ENCODE peak calls at places on chromosomes 12 and 14, in nine cellular contexts. I, T, X, V, L, E, K, M and F are unnamed samples.

GRCh38 chr12:108616941-108617858 is 16.5 kb downstream of the SELPLG start:
- DNase-seq in I (peak; percentile 51), T (peak; percentile 46), X (no peak), V (no peak), L (no peak), E (no peak), K (peak; percentile 89), M (no peak), F (no peak)

GRCh38 chr14:60313093-60313492 is 64.1 kb downstream of the PPM1A start:
- DNase-seq in I (no peak), T (no peak), X (no peak), V (no peak), L (no peak), E (no peak), K (no peak), M (no peak), F (no peak)

GRCh38 chr12:52295663-52296062 is 4.3 kb upstream of the KRT81 start:
- DNase-seq in I (no peak), T (no peak), X (no peak), V (peak; percentile 3), L (peak; percentile 76), E (no peak), K (no peak), M (no peak), F (no peak)

GRCh38 chr14:88325883-88326282 is 2.8 kb upstream of the KCNK10 start:
- DNase-seq in I (no peak), T (no peak), X (no peak), V (no peak), L (no peak), E (no peak), K (no peak), M (no peak), F (no peak)

GRCh38 chr14:24279301-24280186 is 8.1 kb upstream of the RABGGTA start:
- DNase-seq in I (peak; percentile 26), T (peak; percentile 52), X (peak; percentile 84), V (peak; percentile 92), L (peak; percentile 47), E (no peak), K (no peak), M (no peak), F (no peak)

GRCh38 chr12:77167801-77168200 is 102.4 kb upstream of the E2F7 start:
- DNase-seq in I (no peak), T (no peak), X (peak; percentile 34), V (no peak), L (no peak), E (no peak), K (no peak), M (no peak), F (no peak)

GRCh38 chr12:95459310-95459709 is 14.6 kb upstream of the METAP2 start:
- DNase-seq in I (no peak), T (no peak), X (no peak), V (no peak), L (no peak), E (no peak), K (no peak), M (no peak), F (no peak)

GRCh38 chr12:116882742-116883141 is 1.5 kb upstream of the HRK start:
- DNase-seq in I (no peak), T (no peak), X (peak; percentile 58), V (peak; percentile 55), L (peak; percentile 31), E (no peak), K (no peak), M (no peak), F (no peak)

GRCh38 chr14:96042218-96042930 is 3.2 kb downstream of the C14orf132 start:
- DNase-seq in I (no peak), T (no peak), X (peak; percentile 52), V (no peak), L (peak; percentile 75), E (peak; percentile 13), K (no peak), M (no peak), F (no peak)

GRCh38 chr12:102888511-102888910 is 28.5 kb downstream of the PAH start:
- DNase-seq in I (no peak), T (no peak), X (no peak), V (no peak), L (no peak), E (no peak), K (no peak), M (no peak), F (no peak)

GRCh38 chr12:113477171-113477841 is 5.6 kb upstream of the LHX5 start:
- DNase-seq in I (no peak), T (no peak), X (no peak), V (no peak), L (no peak), E (no peak), K (no peak), M (no peak), F (no peak)

GRCh38 chr12:111953455-111953854 is 59.5 kb downstream of the TMEM116 start:
- DNase-seq in I (no peak), T (no peak), X (no peak), V (no peak), L (peak; percentile 18), E (no peak), K (no peak), M (no peak), F (no peak)

GRCh38 chr12:52044284-52044983 is 6.8 kb upstream of the NR4A1 start:
- DNase-seq in I (no peak), T (no peak), X (no peak), V (peak; percentile 96), L (peak; percentile 65), E (peak; percentile 90), K (no peak), M (no peak), F (no peak)

GRCh38 chr14:56273949-56274348 is 155.7 kb downstream of the PELI2 start:
- DNase-seq in I (no peak), T (no peak), X (no peak), V (peak; percentile 78), L (no peak), E (no peak), K (no peak), M (no peak), F (no peak)

GRCh38 chr14:101586531-101587402 is 25.5 kb downstream of the DIO3 start:
- DNase-seq in I (no peak), T (no peak), X (no peak), V (no peak), L (no peak), E (no peak), K (peak; percentile 42), M (no peak), F (no peak)

GRCh38 chr12:113130457-113131135 is 5.0 kb downstream of the RASAL1 start:
- DNase-seq in I (no peak), T (no peak), X (peak; percentile 89), V (peak; percentile 98), L (peak; percentile 22), E (no peak), K (no peak), M (no peak), F (no peak)

GRCh38 chr14:32407170-32407569 is 78.1 kb downstream of the AKAP6 start:
- DNase-seq in I (no peak), T (no peak), X (no peak), V (peak; percentile 88), L (no peak), E (no peak), K (no peak), M (no peak), F (no peak)

GRCh38 chr12:51932218-51933076 is 19.1 kb upstream of the ACVR1B start:
- DNase-seq in I (no peak), T (no peak), X (no peak), V (no peak), L (no peak), E (no peak), K (no peak), M (no peak), F (no peak)

GRCh38 chr14:77260199-77260598 is 10.8 kb downstream of the NGB start:
- DNase-seq in I (no peak), T (no peak), X (no peak), V (no peak), L (no peak), E (no peak), K (no peak), M (no peak), F (no peak)

GRCh38 chr14:69772082-69773017 is 5.4 kb downstream of the SRSF5 start:
- DNase-seq in I (no peak), T (no peak), X (no peak), V (no peak), L (no peak), E (no peak), K (no peak), M (no peak), F (no peak)

GRCh38 chr14:104436047-104436531 is 143.5 kb upstream of the C14orf180 start:
- DNase-seq in I (no peak), T (no peak), X (no peak), V (peak; percentile 86), L (peak; percentile 3), E (no peak), K (peak; percentile 38), M (no peak), F (no peak)

GRCh38 chr14:25680934-25681333 is 631.0 kb upstream of the STXBP6 start:
- DNase-seq in I (no peak), T (no peak), X (no peak), V (peak; percentile 79), L (no peak), E (no peak), K (no peak), M (no peak), F (no peak)

GRCh38 chr12:39620664-39621658 is 1.4 kb upstream of the ABCD2 start:
- DNase-seq in I (peak; percentile 28), T (peak; percentile 45), X (no peak), V (peak; percentile 75), L (no peak), E (no peak), K (peak; percentile 66), M (no peak), F (no peak)

GRCh38 chr12:51262758-51263177 is 7.4 kb downstream of the SMAGP start:
- DNase-seq in I (no peak), T (no peak), X (peak; percentile 80), V (no peak), L (peak; percentile 50), E (no peak), K (peak; percentile 54), M (no peak), F (peak; percentile 45)

GRCh38 chr14:99737956-99738667 is 54.0 kb downstream of the CYP46A1 start:
- DNase-seq in I (no peak), T (no peak), X (no peak), V (peak; percentile 68), L (no peak), E (no peak), K (no peak), M (no peak), F (no peak)

GRCh38 chr12:93244514-93245077 is 133.1 kb upstream of the NUDT4 start:
- DNase-seq in I (no peak), T (no peak), X (no peak), V (no peak), L (no peak), E (no peak), K (no peak), M (no peak), F (no peak)

GRCh38 chr14:50714452-50715073 is 46.5 kb upstream of the SAV1 start:
- DNase-seq in I (no peak), T (peak; percentile 23), X (peak; percentile 80), V (no peak), L (peak; percentile 31), E (peak; percentile 14), K (no peak), M (peak; percentile 36), F (peak; percentile 44)

GRCh38 chr14:96255501-96256366 is at the start of gene BDKRB1:
- DNase-seq in I (no peak), T (no peak), X (no peak), V (no peak), L (peak; percentile 53), E (peak; percentile 84), K (no peak), M (peak; percentile 67), F (no peak)

GRCh38 chr12:50129297-50129696 is 17.3 kb downstream of the COX14 start:
- DNase-seq in I (no peak), T (no peak), X (no peak), V (no peak), L (no peak), E (no peak), K (no peak), M (no peak), F (no peak)

GRCh38 chr12:11755311-11755930 is 105.9 kb downstream of the ETV6 start:
- DNase-seq in I (no peak), T (no peak), X (no peak), V (no peak), L (no peak), E (no peak), K (no peak), M (no peak), F (no peak)

GRCh38 chr14:64478634-64479250 is 13.4 kb downstream of the AKAP5 start:
- DNase-seq in I (no peak), T (peak; percentile 34), X (peak; percentile 86), V (no peak), L (peak; percentile 46), E (no peak), K (no peak), M (peak; percentile 24), F (peak; percentile 68)